ENCODE peak calls at places on chromosomes 1 and 21, in nine cellular contexts. One of them, this sample, is unnamed.

GRCh38 chr1:5720484-5720883 is 271.7 kb downstream of the NPHP4 start:
- DNase-seq in cerebellar nuclear complex: no peak
- DNase-seq in Kasumi-1: no peak
- DNase-seq in MCF 10A: no peak
- DNase-seq in iris pigment epithelial cell: no peak
- DNase-seq in NCI-H2107: no peak
- DNase-seq in esophagus muscularis mucosa: no peak
- DNase-seq in NCI-H1694 treated with DMSO at 0.1 percent for 48 hours: peak
- DNase-seq in GM04503: no peak
- DNase-seq in this sample: no peak

GRCh38 chr21:14321042-14321441 is 61.9 kb downstream of the HSPA13 start:
- DNase-seq in esophagus muscularis mucosa: no peak
- DNase-seq in iris pigment epithelial cell: peak
- DNase-seq in GM04503: no peak
- DNase-seq in NCI-H1694 treated with DMSO at 0.1 percent for 48 hours: no peak
- DNase-seq in cerebellar nuclear complex: no peak
- DNase-seq in Kasumi-1: peak
- DNase-seq in NCI-H2107: no peak
- DNase-seq in MCF 10A: peak
- DNase-seq in this sample: peak

GRCh38 chr1:195415584-195415983 is 1192.7 kb downstream of the KCNT2 start:
- DNase-seq in iris pigment epithelial cell: no peak
- DNase-seq in GM04503: no peak
- DNase-seq in MCF 10A: peak
- DNase-seq in esophagus muscularis mucosa: no peak
- DNase-seq in cerebellar nuclear complex: no peak
- DNase-seq in NCI-H2107: no peak
- DNase-seq in Kasumi-1: no peak
- DNase-seq in NCI-H1694 treated with DMSO at 0.1 percent for 48 hours: no peak
- DNase-seq in this sample: peak

GRCh38 chr1:109156916-109157385 is 43.0 kb downstream of the ELAPOR1 start:
- DNase-seq in iris pigment epithelial cell: no peak
- DNase-seq in Kasumi-1: no peak
- DNase-seq in esophagus muscularis mucosa: no peak
- DNase-seq in NCI-H2107: no peak
- DNase-seq in cerebellar nuclear complex: no peak
- DNase-seq in MCF 10A: no peak
- DNase-seq in GM04503: no peak
- DNase-seq in NCI-H1694 treated with DMSO at 0.1 percent for 48 hours: no peak
- DNase-seq in this sample: no peak

GRCh38 chr1:160081261-160081936 is at the start of gene KCNJ9:
- DNase-seq in GM04503: no peak
- DNase-seq in esophagus muscularis mucosa: no peak
- DNase-seq in cerebellar nuclear complex: peak
- DNase-seq in Kasumi-1: no peak
- DNase-seq in NCI-H2107: no peak
- DNase-seq in iris pigment epithelial cell: no peak
- DNase-seq in MCF 10A: no peak
- DNase-seq in NCI-H1694 treated with DMSO at 0.1 percent for 48 hours: peak
- DNase-seq in this sample: no peak

GRCh38 chr1:125087691-125088090 is 3902.9 kb downstream of the SRGAP2C start:
- DNase-seq in NCI-H1694 treated with DMSO at 0.1 percent for 48 hours: no peak
- DNase-seq in Kasumi-1: no peak
- DNase-seq in cerebellar nuclear complex: no peak
- DNase-seq in NCI-H2107: no peak
- DNase-seq in iris pigment epithelial cell: no peak
- DNase-seq in MCF 10A: no peak
- DNase-seq in esophagus muscularis mucosa: no peak
- DNase-seq in GM04503: no peak
- DNase-seq in this sample: no peak

GRCh38 chr1:94552071-94552586 is 10.6 kb upstream of the F3 start:
- DNase-seq in MCF 10A: no peak
- DNase-seq in NCI-H2107: no peak
- DNase-seq in cerebellar nuclear complex: no peak
- DNase-seq in NCI-H1694 treated with DMSO at 0.1 percent for 48 hours: no peak
- DNase-seq in Kasumi-1: no peak
- DNase-seq in iris pigment epithelial cell: no peak
- DNase-seq in esophagus muscularis mucosa: no peak
- DNase-seq in GM04503: no peak
- DNase-seq in this sample: peak

GRCh38 chr1:185795181-185795580 is 61.0 kb downstream of the HMCN1 start:
- DNase-seq in esophagus muscularis mucosa: no peak
- DNase-seq in Kasumi-1: no peak
- DNase-seq in GM04503: peak
- DNase-seq in cerebellar nuclear complex: no peak
- DNase-seq in iris pigment epithelial cell: peak
- DNase-seq in MCF 10A: peak
- DNase-seq in NCI-H1694 treated with DMSO at 0.1 percent for 48 hours: no peak
- DNase-seq in NCI-H2107: no peak
- DNase-seq in this sample: no peak

GRCh38 chr1:31926846-31927660 is 11.1 kb downstream of the PTP4A2 start:
- DNase-seq in NCI-H2107: peak
- DNase-seq in MCF 10A: no peak
- DNase-seq in iris pigment epithelial cell: no peak
- DNase-seq in GM04503: no peak
- DNase-seq in Kasumi-1: no peak
- DNase-seq in esophagus muscularis mucosa: no peak
- DNase-seq in cerebellar nuclear complex: no peak
- DNase-seq in NCI-H1694 treated with DMSO at 0.1 percent for 48 hours: no peak
- DNase-seq in this sample: no peak

GRCh38 chr1:199046618-199047017 is 407.8 kb downstream of the PTPRC start:
- DNase-seq in GM04503: no peak
- DNase-seq in NCI-H2107: no peak
- DNase-seq in esophagus muscularis mucosa: no peak
- DNase-seq in MCF 10A: no peak
- DNase-seq in cerebellar nuclear complex: no peak
- DNase-seq in Kasumi-1: peak
- DNase-seq in iris pigment epithelial cell: peak
- DNase-seq in NCI-H1694 treated with DMSO at 0.1 percent for 48 hours: no peak
- DNase-seq in this sample: peak

GRCh38 chr21:28805885-28806284 is 186.8 kb downstream of the LTN1 start:
- DNase-seq in MCF 10A: peak
- DNase-seq in cerebellar nuclear complex: no peak
- DNase-seq in Kasumi-1: no peak
- DNase-seq in esophagus muscularis mucosa: no peak
- DNase-seq in GM04503: peak
- DNase-seq in iris pigment epithelial cell: peak
- DNase-seq in NCI-H1694 treated with DMSO at 0.1 percent for 48 hours: no peak
- DNase-seq in NCI-H2107: no peak
- DNase-seq in this sample: peak

GRCh38 chr1:54159733-54160316 is 7.0 kb upstream of the CDCP2 start:
- DNase-seq in MCF 10A: no peak
- DNase-seq in NCI-H2107: no peak
- DNase-seq in Kasumi-1: no peak
- DNase-seq in cerebellar nuclear complex: no peak
- DNase-seq in iris pigment epithelial cell: no peak
- DNase-seq in GM04503: no peak
- DNase-seq in esophagus muscularis mucosa: no peak
- DNase-seq in NCI-H1694 treated with DMSO at 0.1 percent for 48 hours: no peak
- DNase-seq in this sample: no peak

GRCh38 chr1:41883507-41883906 is 35.2 kb downstream of the HIVEP3 start:
- DNase-seq in iris pigment epithelial cell: no peak
- DNase-seq in Kasumi-1: no peak
- DNase-seq in GM04503: no peak
- DNase-seq in MCF 10A: no peak
- DNase-seq in NCI-H2107: no peak
- DNase-seq in esophagus muscularis mucosa: no peak
- DNase-seq in NCI-H1694 treated with DMSO at 0.1 percent for 48 hours: no peak
- DNase-seq in cerebellar nuclear complex: no peak
- DNase-seq in this sample: no peak

GRCh38 chr1:206839857-206840256 is 25.6 kb upstream of the IL20 start:
- DNase-seq in iris pigment epithelial cell: peak
- DNase-seq in NCI-H1694 treated with DMSO at 0.1 percent for 48 hours: no peak
- DNase-seq in Kasumi-1: no peak
- DNase-seq in GM04503: peak
- DNase-seq in NCI-H2107: no peak
- DNase-seq in MCF 10A: peak
- DNase-seq in cerebellar nuclear complex: no peak
- DNase-seq in esophagus muscularis mucosa: no peak
- DNase-seq in this sample: peak

GRCh38 chr1:1964811-1965210 is 38.8 kb downstream of the CFAP74 start:
- DNase-seq in cerebellar nuclear complex: no peak
- DNase-seq in iris pigment epithelial cell: no peak
- DNase-seq in MCF 10A: no peak
- DNase-seq in NCI-H2107: no peak
- DNase-seq in NCI-H1694 treated with DMSO at 0.1 percent for 48 hours: no peak
- DNase-seq in GM04503: no peak
- DNase-seq in Kasumi-1: no peak
- DNase-seq in esophagus muscularis mucosa: no peak
- DNase-seq in this sample: no peak

GRCh38 chr1:15883326-15883725 is 35.8 kb downstream of the SPEN start:
- DNase-seq in Kasumi-1: no peak
- DNase-seq in esophagus muscularis mucosa: peak
- DNase-seq in GM04503: no peak
- DNase-seq in NCI-H2107: no peak
- DNase-seq in MCF 10A: no peak
- DNase-seq in NCI-H1694 treated with DMSO at 0.1 percent for 48 hours: no peak
- DNase-seq in cerebellar nuclear complex: no peak
- DNase-seq in iris pigment epithelial cell: no peak
- DNase-seq in this sample: no peak

GRCh38 chr1:78292361-78292760 is 198.4 kb upstream of the PTGFR start:
- DNase-seq in esophagus muscularis mucosa: no peak
- DNase-seq in cerebellar nuclear complex: no peak
- DNase-seq in MCF 10A: peak
- DNase-seq in GM04503: peak
- DNase-seq in NCI-H2107: no peak
- DNase-seq in iris pigment epithelial cell: peak
- DNase-seq in Kasumi-1: no peak
- DNase-seq in NCI-H1694 treated with DMSO at 0.1 percent for 48 hours: no peak
- DNase-seq in this sample: no peak

GRCh38 chr21:34983680-34984086 is 65.4 kb downstream of the RUNX1 start:
- DNase-seq in Kasumi-1: peak
- DNase-seq in NCI-H2107: no peak
- DNase-seq in GM04503: no peak
- DNase-seq in esophagus muscularis mucosa: no peak
- DNase-seq in MCF 10A: peak
- DNase-seq in iris pigment epithelial cell: peak
- DNase-seq in cerebellar nuclear complex: no peak
- DNase-seq in NCI-H1694 treated with DMSO at 0.1 percent for 48 hours: no peak
- DNase-seq in this sample: peak

GRCh38 chr1:17559618-17560419 is 20.3 kb downstream of the ARHGEF10L start:
- DNase-seq in MCF 10A: no peak
- DNase-seq in Kasumi-1: no peak
- DNase-seq in NCI-H1694 treated with DMSO at 0.1 percent for 48 hours: no peak
- DNase-seq in GM04503: no peak
- DNase-seq in iris pigment epithelial cell: no peak
- DNase-seq in esophagus muscularis mucosa: no peak
- DNase-seq in NCI-H2107: no peak
- DNase-seq in cerebellar nuclear complex: no peak
- DNase-seq in this sample: no peak

GRCh38 chr1:181137217-181137743 is 48.8 kb downstream of the IER5 start:
- DNase-seq in iris pigment epithelial cell: no peak
- DNase-seq in esophagus muscularis mucosa: no peak
- DNase-seq in NCI-H1694 treated with DMSO at 0.1 percent for 48 hours: no peak
- DNase-seq in MCF 10A: no peak
- DNase-seq in GM04503: no peak
- DNase-seq in Kasumi-1: no peak
- DNase-seq in NCI-H2107: no peak
- DNase-seq in cerebellar nuclear complex: no peak
- DNase-seq in this sample: no peak

GRCh38 chr1:64686828-64687724 is 57.8 kb upstream of the RAVER2 start:
- DNase-seq in esophagus muscularis mucosa: no peak
- DNase-seq in GM04503: no peak
- DNase-seq in iris pigment epithelial cell: peak
- DNase-seq in NCI-H2107: no peak
- DNase-seq in MCF 10A: peak
- DNase-seq in cerebellar nuclear complex: no peak
- DNase-seq in NCI-H1694 treated with DMSO at 0.1 percent for 48 hours: peak
- DNase-seq in Kasumi-1: peak
- DNase-seq in this sample: peak

GRCh38 chr1:20325844-20326323 is 35.2 kb downstream of the VWA5B1 start:
- DNase-seq in cerebellar nuclear complex: no peak
- DNase-seq in Kasumi-1: no peak
- DNase-seq in esophagus muscularis mucosa: no peak
- DNase-seq in NCI-H1694 treated with DMSO at 0.1 percent for 48 hours: no peak
- DNase-seq in iris pigment epithelial cell: no peak
- DNase-seq in MCF 10A: no peak
- DNase-seq in NCI-H2107: no peak
- DNase-seq in GM04503: no peak
- DNase-seq in this sample: no peak

GRCh38 chr1:116166011-116166571 is 54.9 kb downstream of the MAB21L3 start:
- DNase-seq in iris pigment epithelial cell: no peak
- DNase-seq in esophagus muscularis mucosa: peak
- DNase-seq in GM04503: no peak
- DNase-seq in Kasumi-1: peak
- DNase-seq in MCF 10A: no peak
- DNase-seq in cerebellar nuclear complex: no peak
- DNase-seq in NCI-H1694 treated with DMSO at 0.1 percent for 48 hours: no peak
- DNase-seq in NCI-H2107: no peak
- DNase-seq in this sample: no peak

GRCh38 chr1:111139234-111139955 is 498 bp downstream of the DRAM2 start:
- DNase-seq in iris pigment epithelial cell: peak
- DNase-seq in GM04503: peak
- DNase-seq in Kasumi-1: peak
- DNase-seq in NCI-H1694 treated with DMSO at 0.1 percent for 48 hours: peak
- DNase-seq in cerebellar nuclear complex: peak
- DNase-seq in NCI-H2107: peak
- DNase-seq in esophagus muscularis mucosa: no peak
- DNase-seq in MCF 10A: peak
- DNase-seq in this sample: peak

GRCh38 chr1:27031235-27032118 is 18.8 kb upstream of the TENT5B start:
- DNase-seq in NCI-H2107: peak
- DNase-seq in cerebellar nuclear complex: no peak
- DNase-seq in NCI-H1694 treated with DMSO at 0.1 percent for 48 hours: no peak
- DNase-seq in esophagus muscularis mucosa: no peak
- DNase-seq in MCF 10A: peak
- DNase-seq in GM04503: no peak
- DNase-seq in Kasumi-1: no peak
- DNase-seq in iris pigment epithelial cell: peak
- DNase-seq in this sample: peak

GRCh38 chr1:36350659-36351171 is 27.3 kb upstream of the EVA1B start:
- DNase-seq in Kasumi-1: peak
- DNase-seq in iris pigment epithelial cell: peak
- DNase-seq in cerebellar nuclear complex: no peak
- DNase-seq in NCI-H2107: no peak
- DNase-seq in GM04503: no peak
- DNase-seq in MCF 10A: peak
- DNase-seq in NCI-H1694 treated with DMSO at 0.1 percent for 48 hours: no peak
- DNase-seq in esophagus muscularis mucosa: no peak
- DNase-seq in this sample: peak

GRCh38 chr1:203011582-203011981 is 4.4 kb downstream of the TMEM183A start:
- DNase-seq in cerebellar nuclear complex: no peak
- DNase-seq in Kasumi-1: no peak
- DNase-seq in NCI-H2107: no peak
- DNase-seq in GM04503: no peak
- DNase-seq in NCI-H1694 treated with DMSO at 0.1 percent for 48 hours: no peak
- DNase-seq in esophagus muscularis mucosa: no peak
- DNase-seq in iris pigment epithelial cell: no peak
- DNase-seq in MCF 10A: no peak
- DNase-seq in this sample: no peak

GRCh38 chr1:11729498-11730428 is 6.2 kb upstream of the AGTRAP start:
- DNase-seq in Kasumi-1: peak
- DNase-seq in GM04503: no peak
- DNase-seq in MCF 10A: no peak
- DNase-seq in NCI-H2107: no peak
- DNase-seq in NCI-H1694 treated with DMSO at 0.1 percent for 48 hours: no peak
- DNase-seq in iris pigment epithelial cell: no peak
- DNase-seq in cerebellar nuclear complex: no peak
- DNase-seq in esophagus muscularis mucosa: no peak
- DNase-seq in this sample: no peak

GRCh38 chr1:100883963-100884362 is 10.7 kb downstream of the EXTL2 start:
- DNase-seq in Kasumi-1: no peak
- DNase-seq in NCI-H2107: no peak
- DNase-seq in GM04503: no peak
- DNase-seq in cerebellar nuclear complex: no peak
- DNase-seq in MCF 10A: peak
- DNase-seq in NCI-H1694 treated with DMSO at 0.1 percent for 48 hours: no peak
- DNase-seq in iris pigment epithelial cell: peak
- DNase-seq in esophagus muscularis mucosa: no peak
- DNase-seq in this sample: peak

GRCh38 chr1:8138673-8139072 is 112.6 kb upstream of the ERRFI1 start:
- DNase-seq in NCI-H2107: no peak
- DNase-seq in esophagus muscularis mucosa: no peak
- DNase-seq in MCF 10A: no peak
- DNase-seq in iris pigment epithelial cell: no peak
- DNase-seq in GM04503: no peak
- DNase-seq in Kasumi-1: no peak
- DNase-seq in cerebellar nuclear complex: no peak
- DNase-seq in NCI-H1694 treated with DMSO at 0.1 percent for 48 hours: no peak
- DNase-seq in this sample: no peak

GRCh38 chr1:23779826-23780371 is 1.7 kb downstream of the PITHD1 start:
- DNase-seq in iris pigment epithelial cell: peak
- DNase-seq in GM04503: no peak
- DNase-seq in Kasumi-1: no peak
- DNase-seq in cerebellar nuclear complex: no peak
- DNase-seq in NCI-H1694 treated with DMSO at 0.1 percent for 48 hours: no peak
- DNase-seq in MCF 10A: peak
- DNase-seq in esophagus muscularis mucosa: no peak
- DNase-seq in NCI-H2107: no peak
- DNase-seq in this sample: peak

This sample was measured in ELR.